ENCODE peak calls at places on chromosomes 2 and 18, in seven cellular contexts. E is naive B cell, W is omental fat pad, Q is left lung, V is A549, M is T-cell, S is heart right ventricle. Z is an unnamed sample.

GRCh38 chr2:1708476-1709334 is 35.6 kb downstream of the PXDN start:
- ATAC-seq in E (no peak), W (peak), Q (peak), V (no peak), M (no peak), S (peak), Z (peak)

GRCh38 chr2:170076189-170076588 is 101.8 kb upstream of the MYO3B start:
- ATAC-seq in E (no peak), W (no peak), Q (no peak), V (no peak), M (no peak), S (no peak), Z (no peak)

GRCh38 chr2:44902767-44903166 is 38.7 kb upstream of the SIX3 start:
- ATAC-seq in E (no peak), W (no peak), Q (no peak), V (no peak), M (no peak), S (no peak), Z (no peak)

GRCh38 chr2:231933916-231934401 is 7.8 kb upstream of the NPPC start:
- ATAC-seq in E (peak), W (no peak), Q (no peak), V (no peak), M (no peak), S (peak), Z (no peak)

GRCh38 chr18:79533146-79533545 is 137.4 kb downstream of the NFATC1 start:
- ATAC-seq in E (no peak), W (no peak), Q (no peak), V (no peak), M (no peak), S (no peak), Z (no peak)

GRCh38 chr2:156486175-156486574 is 50.0 kb downstream of the GPD2 start:
- ATAC-seq in E (no peak), W (no peak), Q (no peak), V (peak), M (no peak), S (no peak), Z (no peak)

GRCh38 chr2:231227309-231228162 is 29.1 kb downstream of the ARMC9 start:
- ATAC-seq in E (peak), W (peak), Q (peak), V (peak), M (peak), S (peak), Z (peak)

GRCh38 chr2:119062652-119063051 is 95.9 kb downstream of the C1QL2 start:
- ATAC-seq in E (no peak), W (no peak), Q (peak), V (no peak), M (no peak), S (no peak), Z (no peak)

GRCh38 chr2:27756544-27757498 is 14.7 kb upstream of the MRPL33 start:
- ATAC-seq in E (no peak), W (no peak), Q (peak), V (no peak), M (no peak), S (peak), Z (no peak)

GRCh38 chr2:65799455-65799854 is 367.1 kb upstream of the SPRED2 start:
- ATAC-seq in E (no peak), W (no peak), Q (no peak), V (no peak), M (no peak), S (no peak), Z (no peak)

GRCh38 chr2:40120957-40121356 is 330.9 kb downstream of the SLC8A1 start:
- ATAC-seq in E (no peak), W (no peak), Q (no peak), V (no peak), M (no peak), S (no peak), Z (no peak)

GRCh38 chr18:13932285-13933025 is 17.1 kb upstream of the MC2R start:
- ATAC-seq in E (no peak), W (no peak), Q (no peak), V (no peak), M (no peak), S (no peak), Z (no peak)

GRCh38 chr2:174392706-174393105 is 2.8 kb upstream of the SCRN3 start:
- ATAC-seq in E (no peak), W (no peak), Q (no peak), V (no peak), M (no peak), S (no peak), Z (no peak)

GRCh38 chr2:140085674-140086073 is 1305.5 kb upstream of the NXPH2 start:
- ATAC-seq in E (no peak), W (no peak), Q (no peak), V (no peak), M (no peak), S (no peak), Z (no peak)

GRCh38 chr2:106115250-106115649 is 78.9 kb downstream of the UXS1 start:
- ATAC-seq in E (no peak), W (no peak), Q (no peak), V (peak), M (no peak), S (no peak), Z (peak)

GRCh38 chr2:30098271-30099005 is 48.4 kb upstream of the YPEL5 start:
- ATAC-seq in E (no peak), W (no peak), Q (no peak), V (peak), M (no peak), S (no peak), Z (no peak)

GRCh38 chr18:67634631-67635338 is 118.3 kb upstream of the DSEL start:
- ATAC-seq in E (no peak), W (no peak), Q (no peak), V (no peak), M (no peak), S (no peak), Z (no peak)

GRCh38 chr2:96436416-96436815 is 68.7 kb downstream of the NEURL3 start:
- ATAC-seq in E (no peak), W (no peak), Q (no peak), V (no peak), M (no peak), S (no peak), Z (no peak)

GRCh38 chr2:46170011-46170410 is 127.2 kb upstream of the EPAS1 start:
- ATAC-seq in E (no peak), W (no peak), Q (no peak), V (no peak), M (no peak), S (no peak), Z (no peak)

GRCh38 chr18:46531472-46531871 is 125.5 kb downstream of the LOXHD1 start:
- ATAC-seq in E (no peak), W (no peak), Q (no peak), V (no peak), M (no peak), S (no peak), Z (no peak)

GRCh38 chr2:23705771-23706612 is 220.9 kb downstream of the ATAD2B start:
- ATAC-seq in E (no peak), W (no peak), Q (no peak), V (no peak), M (no peak), S (no peak), Z (peak)

GRCh38 chr18:36308711-36309435 is 11.4 kb downstream of the FHOD3 start:
- ATAC-seq in E (no peak), W (no peak), Q (no peak), V (peak), M (no peak), S (no peak), Z (peak)